ENCODE peak calls at places on chromosomes 6 and 20, in seven cellular contexts. T, P, Y, A, H, O and C are unnamed samples.

GRCh38 chr20:2585811-2586210 is 49.4 kb downstream of the TMC2 start:
- DNase-seq in T (peak), P (no peak), Y (no peak), A (no peak), H (no peak), O (no peak), C (no peak)

GRCh38 chr20:44029848-44030230 is 115.2 kb downstream of the TOX2 start:
- DNase-seq in T (no peak), P (no peak), Y (no peak), A (no peak), H (no peak), O (no peak), C (no peak)

GRCh38 chr20:38692436-38693411 is 31.6 kb upstream of the SLC32A1 start:
- DNase-seq in T (peak), P (no peak), Y (peak), A (peak), H (peak), O (peak), C (peak)

GRCh38 chr6:84508981-84509380 is 255.4 kb downstream of the TBX18 start:
- DNase-seq in T (peak), P (no peak), Y (no peak), A (no peak), H (no peak), O (no peak), C (no peak)

GRCh38 chr20:3652646-3653596 is 10.3 kb downstream of the GFRA4 start:
- DNase-seq in T (no peak), P (no peak), Y (peak), A (no peak), H (no peak), O (no peak), C (no peak)

GRCh38 chr6:87756858-87757257 is 54.8 kb upstream of the AKIRIN2 start:
- DNase-seq in T (peak), P (no peak), Y (no peak), A (no peak), H (no peak), O (no peak), C (peak)

GRCh38 chr6:104411302-104411701 is 448.4 kb downstream of the HACE1 start:
- DNase-seq in T (no peak), P (no peak), Y (no peak), A (no peak), H (no peak), O (no peak), C (no peak)

GRCh38 chr6:166616261-166617226 is 10.5 kb downstream of the RPS6KA2 start:
- DNase-seq in T (no peak), P (no peak), Y (no peak), A (no peak), H (no peak), O (peak), C (no peak)

GRCh38 chr6:77844822-77845221 is 192.0 kb downstream of the MEI4 start:
- DNase-seq in T (no peak), P (no peak), Y (no peak), A (no peak), H (no peak), O (no peak), C (no peak)

GRCh38 chr6:156174026-156174880 is 602.9 kb upstream of the ARID1B start:
- DNase-seq in T (no peak), P (no peak), Y (no peak), A (no peak), H (no peak), O (no peak), C (no peak)